ENCODE peak calls at places on chromosomes 1 and 21, in four cellular contexts. X is NCI-H2107, K is foreskin fibroblast, L is M059J. V is an unnamed sample.

GRCh38 chr1:248114890-248115289 is 19.9 kb downstream of the OR2L13 start:
- DNase-seq in X (no peak), K (no peak), L (no peak), V (no peak)

GRCh38 chr21:42056468-42056867 is 14.6 kb upstream of the UMODL1 start:
- DNase-seq in X (no peak), K (no peak), L (peak; percentile 38), V (peak; percentile 77)

GRCh38 chr1:169146536-169147214 is 40.2 kb downstream of the ATP1B1 start:
- DNase-seq in X (no peak), K (no peak), L (no peak), V (no peak)

GRCh38 chr1:55443175-55443933 is 228.2 kb upstream of the USP24 start:
- DNase-seq in X (peak; percentile 24), K (peak; percentile 100), L (peak; percentile 96), V (peak; percentile 55)

GRCh38 chr1:243601720-243602119 is 248.3 kb downstream of the AKT3 start:
- DNase-seq in X (no peak), K (no peak), L (no peak), V (no peak)

GRCh38 chr1:2385606-2386280 is 5.6 kb downstream of the MORN1 start:
- DNase-seq in X (no peak), K (no peak), L (no peak), V (no peak)

GRCh38 chr1:8822383-8823294 is 5.2 kb upstream of the RERE start:
- DNase-seq in X (peak; percentile 2), K (peak; percentile 96), L (peak; percentile 99), V (no peak)

GRCh38 chr1:76086597-76086996 is 12.1 kb downstream of the ST6GALNAC3 start:
- DNase-seq in X (no peak), K (no peak), L (peak; percentile 11), V (no peak)

GRCh38 chr1:38958967-38959366 is 17.3 kb upstream of the RHBDL2 start:
- DNase-seq in X (no peak), K (peak; percentile 10), L (peak; percentile 84), V (no peak)

GRCh38 chr1:25629836-25630235 is 13.2 kb downstream of the MAN1C1 start:
- DNase-seq in X (no peak), K (no peak), L (peak; percentile 56), V (no peak)

GRCh38 chr21:41952568-41953248 is 1.1 kb downstream of the C2CD2 start:
- DNase-seq in X (no peak), K (no peak), L (no peak), V (no peak)

GRCh38 chr1:22613951-22614350 is 22.5 kb upstream of the C1QA start:
- DNase-seq in X (no peak), K (no peak), L (no peak), V (no peak)

GRCh38 chr1:179296356-179296755 is 2.8 kb downstream of the SOAT1 start:
- DNase-seq in X (no peak), K (no peak), L (no peak), V (no peak)